ENCODE peak calls at places on chromosome 9, in four cellular contexts. N is upper lobe of right lung, O is psoas muscle, A is lower lobe of right lung. U is an unnamed sample.
A peak's percentile ranks its signal among the peaks of the same experiment; 100 is the strongest.

GRCh38 chr9:76585487-76586459 is 126.8 kb downstream of the GCNT1 start:
- ATAC-seq in N (peak; percentile 76), O (no peak), A (peak; percentile 51), U (no peak)

GRCh38 chr9:121686930-121687541 is 35.6 kb downstream of the DAB2IP start:
- ATAC-seq in N (peak; percentile 88), O (peak; percentile 78), A (peak; percentile 83), U (peak; percentile 71)

GRCh38 chr9:8429768-8430167 is 630.2 kb upstream of the DMAC1 start:
- ATAC-seq in N (no peak), O (no peak), A (no peak), U (no peak)

GRCh38 chr9:116320180-116320799 is 166.7 kb downstream of the PAPPA start:
- ATAC-seq in N (no peak), O (no peak), A (no peak), U (no peak)

GRCh38 chr9:26773054-26773453 is 119.5 kb downstream of the CAAP1 start:
- ATAC-seq in N (no peak), O (no peak), A (no peak), U (no peak)

GRCh38 chr9:71218774-71219173 is 97.4 kb upstream of the TRPM3 start:
- ATAC-seq in N (no peak), O (no peak), A (no peak), U (no peak)

GRCh38 chr9:4855861-4856260 is 63.1 kb downstream of the RCL1 start:
- ATAC-seq in N (peak; percentile 37), O (peak; percentile 26), A (peak; percentile 50), U (no peak)

GRCh38 chr9:5455181-5455580 is 4.8 kb downstream of the CD274 start:
- ATAC-seq in N (peak; percentile 19), O (peak; percentile 46), A (no peak), U (no peak)

GRCh38 chr9:99216073-99216472 is 5.7 kb downstream of the ALG2 start:
- ATAC-seq in N (no peak), O (no peak), A (no peak), U (no peak)

GRCh38 chr9:77455312-77455927 is 192.7 kb downstream of the GNA14 start:
- ATAC-seq in N (peak; percentile 69), O (no peak), A (peak; percentile 39), U (no peak)

GRCh38 chr9:115046199-115046598 is 71.8 kb downstream of the TNC start:
- ATAC-seq in N (no peak), O (no peak), A (no peak), U (no peak)

GRCh38 chr9:34547960-34548603 is 25.3 kb upstream of the ENHO start:
- ATAC-seq in N (peak; percentile 78), O (peak; percentile 86), A (peak; percentile 77), U (peak; percentile 80)

GRCh38 chr9:125436613-125437443 is 175.2 kb downstream of the GAPVD1 start:
- ATAC-seq in N (peak; percentile 24), O (no peak), A (peak; percentile 14), U (no peak)

GRCh38 chr9:33130501-33130900 is 36.6 kb downstream of the B4GALT1 start:
- ATAC-seq in N (peak; percentile 9), O (peak; percentile 68), A (no peak), U (no peak)

GRCh38 chr9:29437515-29437914 is 1864.2 kb upstream of the C9orf72 start:
- ATAC-seq in N (no peak), O (no peak), A (no peak), U (no peak)

GRCh38 chr9:114968710-114969109 is 38.3 kb upstream of the TNFSF8 start:
- ATAC-seq in N (peak; percentile 64), O (no peak), A (no peak), U (no peak)

GRCh38 chr9:108039012-108039411 is 549.4 kb upstream of the KLF4 start:
- ATAC-seq in N (no peak), O (no peak), A (no peak), U (no peak)

GRCh38 chr9:132030626-132031325 is 48.9 kb downstream of the MED27 start:
- ATAC-seq in N (no peak), O (no peak), A (no peak), U (no peak)

GRCh38 chr9:2214707-2215106 is 199.6 kb downstream of the SMARCA2 start:
- ATAC-seq in N (no peak), O (no peak), A (no peak), U (no peak)

GRCh38 chr9:83977196-83977595 is 2.8 kb downstream of the HNRNPK start:
- ATAC-seq in N (no peak), O (no peak), A (no peak), U (no peak)

GRCh38 chr9:18474778-18475177 is 825 bp downstream of the ADAMTSL1 start:
- ATAC-seq in N (no peak), O (no peak), A (no peak), U (no peak)

GRCh38 chr9:137390553-137391410 is 32.2 kb downstream of the EXD3 start:
- ATAC-seq in N (peak; percentile 15), O (peak; percentile 83), A (peak; percentile 2), U (peak; percentile 8)
- H3K27ac ChIP-seq in N (peak overlapping the region; percentile 78), O (peak overlapping the region; percentile 38), A (peak overlapping the region; percentile 84), U (peak overlapping the region; percentile 66)

DNA sequence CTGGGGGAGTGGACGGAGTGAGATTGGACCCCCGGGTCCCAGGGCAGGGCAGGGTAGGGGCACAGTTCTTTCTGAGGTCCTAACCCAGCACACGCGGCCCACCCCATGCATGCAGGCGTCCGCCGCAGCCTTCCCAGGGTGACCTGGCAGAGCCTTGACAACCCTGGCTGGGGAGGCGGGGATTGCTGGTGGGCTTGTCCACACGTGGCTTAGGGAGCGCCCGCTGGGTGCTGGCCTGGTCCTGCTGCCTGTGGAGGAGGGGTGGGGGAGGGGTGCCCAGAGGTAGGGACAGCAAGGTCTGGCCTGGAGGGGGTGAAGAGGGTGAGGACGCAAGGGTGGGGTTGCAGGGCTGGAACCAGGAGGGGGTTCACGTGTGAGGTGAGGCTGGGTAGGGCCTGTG is 6.0 kb downstream of the RXRA start:
- ATAC-seq in N (no peak), O (no peak), A (no peak), U (no peak)
- H3K4me3 ChIP-seq in N (no peak overlapping the region), O (no peak overlapping the region), A (no peak overlapping the region), U (no peak overlapping the region)

GRCh38 chr9:16579872-16580432 is 290.5 kb downstream of the BNC2 start:
- ATAC-seq in N (no peak), O (no peak), A (no peak), U (no peak)
- H3K27ac ChIP-seq in N (no peak overlapping the region), O (no peak overlapping the region), A (no peak overlapping the region), U (no peak overlapping the region)

DNA sequence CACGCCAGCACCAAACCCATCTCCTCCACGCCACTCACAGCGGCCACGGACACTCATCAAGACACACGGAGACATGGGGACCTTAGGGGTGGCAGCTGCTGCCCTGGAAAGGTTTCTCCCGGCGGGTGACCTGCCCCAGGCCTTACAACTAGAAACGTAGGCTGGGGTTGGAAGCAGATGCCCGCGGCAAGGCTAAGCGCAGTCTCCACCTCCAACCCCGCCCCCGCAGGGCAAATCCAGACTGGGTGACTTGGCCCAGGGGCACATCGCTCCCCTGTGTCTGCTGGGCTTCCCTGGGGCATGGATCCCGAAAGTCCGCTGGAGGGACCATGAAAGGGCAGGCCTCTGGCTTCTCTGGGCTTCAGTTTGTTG is 12.0 kb upstream of the ASS1 start:
- ATAC-seq in N (no peak), O (no peak), A (no peak), U (no peak)
- H3K4me3 ChIP-seq in N (no peak overlapping the region), O (peak overlapping the region; percentile 36), A (peak overlapping the region; percentile 34), U (peak overlapping the region; percentile 45)

DNA sequence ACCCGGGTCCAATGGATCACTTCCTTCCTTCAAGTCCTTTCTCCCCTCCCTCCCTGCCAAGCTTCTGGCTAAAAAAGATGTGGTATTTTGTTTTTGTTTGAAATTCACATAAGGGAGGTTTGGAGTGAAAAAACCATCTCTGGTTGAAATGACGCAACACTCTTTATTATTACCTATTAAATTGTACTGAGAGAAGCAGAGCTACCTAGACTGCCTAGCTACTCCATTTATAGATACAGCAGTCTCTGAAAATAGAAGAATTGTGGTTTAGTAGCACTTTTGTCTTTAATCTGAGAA is 265.1 kb downstream of the MLLT3 start:
- ATAC-seq in N (no peak), O (no peak), A (no peak), U (no peak)
- H3K27ac ChIP-seq in N (no peak overlapping the region), O (no peak overlapping the region), A (no peak overlapping the region), U (peak overlapping the region; percentile 60)

GRCh38 chr9:89175739-89176360 is 2.8 kb downstream of the SHC3 start:
- ATAC-seq in N (no peak), O (no peak), A (no peak), U (no peak)
- H3K4me3 ChIP-seq in N (peak overlapping the region; percentile 56), O (no peak overlapping the region), A (peak overlapping the region; percentile 61), U (no peak overlapping the region)

GRCh38 chr9:24132244-24132643 is 306.2 kb upstream of the ELAVL2 start:
- ATAC-seq in N (no peak), O (no peak), A (no peak), U (no peak)

DNA sequence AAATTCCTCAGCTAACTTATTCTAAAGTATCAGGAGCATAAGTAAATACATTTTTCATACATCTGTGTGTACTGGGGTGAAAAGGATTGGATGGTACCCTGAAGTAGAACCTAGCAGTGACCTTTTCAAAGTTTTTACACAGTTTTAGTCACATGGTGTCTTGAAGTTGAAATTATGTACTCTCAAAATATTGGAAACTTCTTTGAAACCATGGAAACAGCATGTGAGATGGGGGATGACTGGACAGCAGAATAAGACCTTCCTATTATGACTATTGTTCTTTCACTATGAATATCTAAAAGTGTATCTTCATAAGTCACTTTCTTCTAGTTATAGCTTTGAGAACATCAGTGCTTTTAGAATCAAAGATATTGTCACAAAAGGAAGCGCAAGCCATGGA is 301.5 kb upstream of the ELAVL2 start:
- ATAC-seq in N (no peak), O (no peak), A (no peak), U (no peak)
- H3K27ac ChIP-seq in N (no peak overlapping the region), O (no peak overlapping the region), A (no peak overlapping the region), U (no peak overlapping the region)

GRCh38 chr9:87337335-87338074 is 160.2 kb upstream of the DAPK1 start:
- ATAC-seq in N (peak; percentile 9), O (no peak), A (no peak), U (peak; percentile 35)
- H3K4me3 ChIP-seq in N (peak overlapping the region; percentile 45), O (peak overlapping the region; percentile 17), A (peak overlapping the region; percentile 47), U (peak overlapping the region; percentile 43)

GRCh38 chr9:92384373-92384772 is 20.0 kb downstream of the OGN start:
- ATAC-seq in N (no peak), O (no peak), A (no peak), U (no peak)
- H3K27ac ChIP-seq in N (no peak overlapping the region), O (no peak overlapping the region), A (no peak overlapping the region), U (peak overlapping the region; percentile 43)

GRCh38 chr9:129891519-129891918 is 56.3 kb downstream of the USP20 start:
- ATAC-seq in N (no peak), O (no peak), A (no peak), U (no peak)

GRCh38 chr9:129897263-129897662 is 62.0 kb downstream of the USP20 start:
- ATAC-seq in N (no peak), O (no peak), A (no peak), U (no peak)

GRCh38 chr9:129895376-129896268 is 60.4 kb downstream of the USP20 start:
- ATAC-seq in N (no peak), O (no peak), A (no peak), U (no peak)

GRCh38 chr9:129898205-129898604 is 62.9 kb downstream of the USP20 start:
- ATAC-seq in N (peak; percentile 85), O (no peak), A (peak; percentile 49), U (peak; percentile 50)

GRCh38 chr9:129894106-129894823 is 59.0 kb downstream of the USP20 start:
- ATAC-seq in N (no peak), O (no peak), A (no peak), U (no peak)
- H3K4me3 ChIP-seq in N (no peak overlapping the region), O (no peak overlapping the region), A (no peak overlapping the region), U (no peak overlapping the region)